ENCODE peak calls at places on chromosomes 7 and 10, in six cellular contexts. One of them, this sample, is unnamed.

GRCh38 chr7:108603922-108604684 is 34.4 kb downstream of the DNAJB9 start:
- DNase-seq in NCI-H460: no peak
- DNase-seq in upper lobe of right lung: no peak
- DNase-seq in NCI-H187: no peak
- DNase-seq in immature natural killer cell: no peak
- DNase-seq in activated CD8-positive, alpha-beta memory T cell treated with anti-CD3 and anti-CD28 coated beads, Interleukin-2, amount 50 U/mL, for 48 hours: no peak
- DNase-seq in this sample: no peak

GRCh38 chr10:59682986-59683937 is 26.4 kb downstream of the SLC16A9 start:
- DNase-seq in NCI-H460: no peak
- DNase-seq in upper lobe of right lung: no peak
- DNase-seq in NCI-H187: no peak
- DNase-seq in immature natural killer cell: no peak
- DNase-seq in activated CD8-positive, alpha-beta memory T cell treated with anti-CD3 and anti-CD28 coated beads, Interleukin-2, amount 50 U/mL, for 48 hours: no peak
- DNase-seq in this sample: no peak

GRCh38 chr10:116080553-116080952 is 192.5 kb downstream of the GFRA1 start:
- DNase-seq in NCI-H460: no peak
- DNase-seq in upper lobe of right lung: no peak
- DNase-seq in NCI-H187: no peak
- DNase-seq in immature natural killer cell: no peak
- DNase-seq in activated CD8-positive, alpha-beta memory T cell treated with anti-CD3 and anti-CD28 coated beads, Interleukin-2, amount 50 U/mL, for 48 hours: no peak
- DNase-seq in this sample: peak

GRCh38 chr7:111266613-111267012 is 175.7 kb downstream of the LRRN3 start:
- DNase-seq in NCI-H460: peak
- DNase-seq in upper lobe of right lung: no peak
- DNase-seq in NCI-H187: no peak
- DNase-seq in immature natural killer cell: no peak
- DNase-seq in activated CD8-positive, alpha-beta memory T cell treated with anti-CD3 and anti-CD28 coated beads, Interleukin-2, amount 50 U/mL, for 48 hours: no peak
- DNase-seq in this sample: no peak

GRCh38 chr7:137751361-137752009 is 95.3 kb downstream of the DGKI start:
- DNase-seq in NCI-H460: no peak
- DNase-seq in upper lobe of right lung: no peak
- DNase-seq in NCI-H187: no peak
- DNase-seq in immature natural killer cell: no peak
- DNase-seq in activated CD8-positive, alpha-beta memory T cell treated with anti-CD3 and anti-CD28 coated beads, Interleukin-2, amount 50 U/mL, for 48 hours: no peak
- DNase-seq in this sample: no peak

GRCh38 chr10:122435212-122435827 is 19.1 kb upstream of the ARMS2 start:
- DNase-seq in NCI-H460: peak
- DNase-seq in upper lobe of right lung: no peak
- DNase-seq in NCI-H187: no peak
- DNase-seq in immature natural killer cell: peak
- DNase-seq in activated CD8-positive, alpha-beta memory T cell treated with anti-CD3 and anti-CD28 coated beads, Interleukin-2, amount 50 U/mL, for 48 hours: no peak
- DNase-seq in this sample: peak

GRCh38 chr7:45568536-45569289 is 5.5 kb upstream of the ADCY1 start:
- DNase-seq in NCI-H460: no peak
- DNase-seq in upper lobe of right lung: no peak
- DNase-seq in NCI-H187: no peak
- DNase-seq in immature natural killer cell: no peak
- DNase-seq in activated CD8-positive, alpha-beta memory T cell treated with anti-CD3 and anti-CD28 coated beads, Interleukin-2, amount 50 U/mL, for 48 hours: no peak
- DNase-seq in this sample: no peak

GRCh38 chr7:116554436-116554835 is 29.6 kb downstream of the CAV1 start:
- DNase-seq in NCI-H460: no peak
- DNase-seq in upper lobe of right lung: no peak
- DNase-seq in NCI-H187: no peak
- DNase-seq in immature natural killer cell: no peak
- DNase-seq in activated CD8-positive, alpha-beta memory T cell treated with anti-CD3 and anti-CD28 coated beads, Interleukin-2, amount 50 U/mL, for 48 hours: no peak
- DNase-seq in this sample: no peak

GRCh38 chr7:79593819-79594218 is 140.4 kb upstream of the MAGI2 start:
- DNase-seq in NCI-H460: no peak
- DNase-seq in upper lobe of right lung: no peak
- DNase-seq in NCI-H187: no peak
- DNase-seq in immature natural killer cell: no peak
- DNase-seq in activated CD8-positive, alpha-beta memory T cell treated with anti-CD3 and anti-CD28 coated beads, Interleukin-2, amount 50 U/mL, for 48 hours: no peak
- DNase-seq in this sample: no peak

GRCh38 chr7:70833726-70834125 is 298.2 kb upstream of the GALNT17 start:
- DNase-seq in NCI-H460: no peak
- DNase-seq in upper lobe of right lung: no peak
- DNase-seq in NCI-H187: no peak
- DNase-seq in immature natural killer cell: no peak
- DNase-seq in activated CD8-positive, alpha-beta memory T cell treated with anti-CD3 and anti-CD28 coated beads, Interleukin-2, amount 50 U/mL, for 48 hours: no peak
- DNase-seq in this sample: peak

GRCh38 chr7:157630301-157630853 is 293.6 kb downstream of the DNAJB6 start:
- DNase-seq in NCI-H460: no peak
- DNase-seq in upper lobe of right lung: peak
- DNase-seq in NCI-H187: no peak
- DNase-seq in immature natural killer cell: no peak
- DNase-seq in activated CD8-positive, alpha-beta memory T cell treated with anti-CD3 and anti-CD28 coated beads, Interleukin-2, amount 50 U/mL, for 48 hours: no peak
- DNase-seq in this sample: no peak

GRCh38 chr10:116553378-116553980 is 7.7 kb downstream of the PNLIP start:
- DNase-seq in NCI-H460: no peak
- DNase-seq in upper lobe of right lung: no peak
- DNase-seq in NCI-H187: no peak
- DNase-seq in immature natural killer cell: no peak
- DNase-seq in activated CD8-positive, alpha-beta memory T cell treated with anti-CD3 and anti-CD28 coated beads, Interleukin-2, amount 50 U/mL, for 48 hours: no peak
- DNase-seq in this sample: no peak

GRCh38 chr10:99915414-99915813 is 94.3 kb downstream of the DNMBP start:
- DNase-seq in NCI-H460: no peak
- DNase-seq in upper lobe of right lung: no peak
- DNase-seq in NCI-H187: no peak
- DNase-seq in immature natural killer cell: no peak
- DNase-seq in activated CD8-positive, alpha-beta memory T cell treated with anti-CD3 and anti-CD28 coated beads, Interleukin-2, amount 50 U/mL, for 48 hours: no peak
- DNase-seq in this sample: no peak

GRCh38 chr7:143258830-143259229 is 4.4 kb upstream of the GSTK1 start:
- DNase-seq in NCI-H460: no peak
- DNase-seq in upper lobe of right lung: no peak
- DNase-seq in NCI-H187: no peak
- DNase-seq in immature natural killer cell: no peak
- DNase-seq in activated CD8-positive, alpha-beta memory T cell treated with anti-CD3 and anti-CD28 coated beads, Interleukin-2, amount 50 U/mL, for 48 hours: no peak
- DNase-seq in this sample: no peak

GRCh38 chr7:87152897-87153641 is 816 bp downstream of the DMTF1 start:
- DNase-seq in NCI-H460: peak
- DNase-seq in upper lobe of right lung: peak
- DNase-seq in NCI-H187: peak
- DNase-seq in immature natural killer cell: no peak
- DNase-seq in activated CD8-positive, alpha-beta memory T cell treated with anti-CD3 and anti-CD28 coated beads, Interleukin-2, amount 50 U/mL, for 48 hours: peak
- DNase-seq in this sample: peak

GRCh38 chr10:23293145-23293724 is 51.4 kb downstream of the C10orf67 start:
- DNase-seq in NCI-H460: peak
- DNase-seq in upper lobe of right lung: no peak
- DNase-seq in NCI-H187: peak
- DNase-seq in immature natural killer cell: no peak
- DNase-seq in activated CD8-positive, alpha-beta memory T cell treated with anti-CD3 and anti-CD28 coated beads, Interleukin-2, amount 50 U/mL, for 48 hours: no peak
- DNase-seq in this sample: peak

GRCh38 chr7:23833405-23833804 is 123.4 kb downstream of the STK31 start:
- DNase-seq in NCI-H460: no peak
- DNase-seq in upper lobe of right lung: no peak
- DNase-seq in NCI-H187: no peak
- DNase-seq in immature natural killer cell: no peak
- DNase-seq in activated CD8-positive, alpha-beta memory T cell treated with anti-CD3 and anti-CD28 coated beads, Interleukin-2, amount 50 U/mL, for 48 hours: no peak
- DNase-seq in this sample: no peak

GRCh38 chr10:71772832-71773220 is 494 bp downstream of the VSIR start:
- DNase-seq in NCI-H460: no peak
- DNase-seq in upper lobe of right lung: no peak
- DNase-seq in NCI-H187: no peak
- DNase-seq in immature natural killer cell: no peak
- DNase-seq in activated CD8-positive, alpha-beta memory T cell treated with anti-CD3 and anti-CD28 coated beads, Interleukin-2, amount 50 U/mL, for 48 hours: no peak
- DNase-seq in this sample: no peak

GRCh38 chr10:79069325-79070090 is 742 bp downstream of the ZMIZ1 start:
- DNase-seq in NCI-H460: no peak
- DNase-seq in upper lobe of right lung: peak
- DNase-seq in NCI-H187: no peak
- DNase-seq in immature natural killer cell: peak
- DNase-seq in activated CD8-positive, alpha-beta memory T cell treated with anti-CD3 and anti-CD28 coated beads, Interleukin-2, amount 50 U/mL, for 48 hours: peak
- DNase-seq in this sample: no peak

GRCh38 chr10:102729090-102730026 is 14.4 kb upstream of the WBP1L start:
- DNase-seq in NCI-H460: peak
- DNase-seq in upper lobe of right lung: peak
- DNase-seq in NCI-H187: no peak
- DNase-seq in immature natural killer cell: peak
- DNase-seq in activated CD8-positive, alpha-beta memory T cell treated with anti-CD3 and anti-CD28 coated beads, Interleukin-2, amount 50 U/mL, for 48 hours: peak
- DNase-seq in this sample: peak

GRCh38 chr10:21740989-21741388 is 207.0 kb downstream of the MLLT10 start:
- DNase-seq in NCI-H460: no peak
- DNase-seq in upper lobe of right lung: no peak
- DNase-seq in NCI-H187: no peak
- DNase-seq in immature natural killer cell: no peak
- DNase-seq in activated CD8-positive, alpha-beta memory T cell treated with anti-CD3 and anti-CD28 coated beads, Interleukin-2, amount 50 U/mL, for 48 hours: no peak
- DNase-seq in this sample: no peak

GRCh38 chr10:62614389-62615157 is 189.9 kb upstream of the ADO start:
- DNase-seq in NCI-H460: no peak
- DNase-seq in upper lobe of right lung: no peak
- DNase-seq in NCI-H187: no peak
- DNase-seq in immature natural killer cell: peak
- DNase-seq in activated CD8-positive, alpha-beta memory T cell treated with anti-CD3 and anti-CD28 coated beads, Interleukin-2, amount 50 U/mL, for 48 hours: peak
- DNase-seq in this sample: peak

GRCh38 chr7:150341263-150342118 is at the start of gene RARRES2:
- DNase-seq in NCI-H460: no peak
- DNase-seq in upper lobe of right lung: peak
- DNase-seq in NCI-H187: no peak
- DNase-seq in immature natural killer cell: no peak
- DNase-seq in activated CD8-positive, alpha-beta memory T cell treated with anti-CD3 and anti-CD28 coated beads, Interleukin-2, amount 50 U/mL, for 48 hours: no peak
- DNase-seq in this sample: no peak

GRCh38 chr7:151336027-151336720 is 5.4 kb upstream of the NUB1 start:
- DNase-seq in NCI-H460: no peak
- DNase-seq in upper lobe of right lung: no peak
- DNase-seq in NCI-H187: no peak
- DNase-seq in immature natural killer cell: no peak
- DNase-seq in activated CD8-positive, alpha-beta memory T cell treated with anti-CD3 and anti-CD28 coated beads, Interleukin-2, amount 50 U/mL, for 48 hours: no peak
- DNase-seq in this sample: no peak

GRCh38 chr7:140289804-140290203 is 108.5 kb downstream of the SLC37A3 start:
- DNase-seq in NCI-H460: no peak
- DNase-seq in upper lobe of right lung: peak
- DNase-seq in NCI-H187: no peak
- DNase-seq in immature natural killer cell: no peak
- DNase-seq in activated CD8-positive, alpha-beta memory T cell treated with anti-CD3 and anti-CD28 coated beads, Interleukin-2, amount 50 U/mL, for 48 hours: no peak
- DNase-seq in this sample: no peak

GRCh38 chr10:69657417-69657816 is 27.4 kb downstream of the FAM241B start:
- DNase-seq in NCI-H460: no peak
- DNase-seq in upper lobe of right lung: no peak
- DNase-seq in NCI-H187: no peak
- DNase-seq in immature natural killer cell: no peak
- DNase-seq in activated CD8-positive, alpha-beta memory T cell treated with anti-CD3 and anti-CD28 coated beads, Interleukin-2, amount 50 U/mL, for 48 hours: no peak
- DNase-seq in this sample: no peak